ENCODE peak calls at places on chromosomes 2 and 18, in four cellular contexts. H, W, S and D are unnamed samples.
A peak's percentile ranks its signal among the peaks of the same experiment; 100 is the strongest.

GRCh38 chr18:8536922-8537321 is 72.3 kb upstream of the RAB12 start:
- DNase-seq in H (no peak), W (no peak), S (no peak), D (no peak)

GRCh38 chr2:205868773-205869333 is 186.6 kb downstream of the NRP2 start:
- DNase-seq in H (no peak), W (no peak), S (no peak), D (no peak)

GRCh38 chr18:4734903-4735302 is 279.8 kb upstream of the DLGAP1 start:
- DNase-seq in H (no peak), W (no peak), S (no peak), D (no peak)

GRCh38 chr2:159617651-159618050 is 1.3 kb upstream of the BAZ2B start:
- DNase-seq in H (no peak), W (no peak), S (peak; percentile 29), D (no peak)

GRCh38 chr2:80852808-80853139 is 548.2 kb upstream of the LRRTM1 start:
- DNase-seq in H (no peak), W (peak; percentile 33), S (no peak), D (peak; percentile 35)

GRCh38 chr2:16700566-16701259 is 35.1 kb upstream of the CYRIA start:
- DNase-seq in H (no peak), W (no peak), S (no peak), D (no peak)

GRCh38 chr2:28713582-28714292 is 37.9 kb upstream of the PPP1CB start:
- DNase-seq in H (no peak), W (no peak), S (no peak), D (no peak)

GRCh38 chr2:65062843-65063242 is 6.6 kb downstream of the CEP68 start:
- DNase-seq in H (no peak), W (no peak), S (no peak), D (no peak)

GRCh38 chr2:186737737-186738508 is 44.1 kb downstream of the FAM171B start:
- DNase-seq in H (no peak), W (no peak), S (no peak), D (no peak)

GRCh38 chr2:42309366-42309765 is 51.7 kb downstream of the COX7A2L start:
- DNase-seq in H (no peak), W (no peak), S (no peak), D (no peak)

GRCh38 chr2:3127279-3127690 is 250.3 kb downstream of the EIPR1 start:
- DNase-seq in H (no peak), W (no peak), S (peak; percentile 61), D (no peak)

GRCh38 chr18:7946724-7947377 is 379.7 kb downstream of the PTPRM start:
- DNase-seq in H (no peak), W (no peak), S (peak; percentile 52), D (peak; percentile 15)

GRCh38 chr2:120447122-120447785 is 101.3 kb downstream of the INHBB start:
- DNase-seq in H (no peak), W (no peak), S (no peak), D (no peak)

GRCh38 chr18:55546873-55547704 is 40.9 kb downstream of the TCF4 start:
- DNase-seq in H (no peak), W (no peak), S (peak; percentile 86), D (no peak)

GRCh38 chr2:200619275-200619674 is 33.5 kb downstream of the AOX1 start:
- DNase-seq in H (no peak), W (no peak), S (no peak), D (no peak)

GRCh38 chr2:19038096-19039015 is 320.1 kb downstream of the OSR1 start:
- DNase-seq in H (no peak), W (no peak), S (no peak), D (no peak)

GRCh38 chr2:47558116-47559078 is 155.4 kb downstream of the MSH2 start:
- DNase-seq in H (no peak), W (no peak), S (no peak), D (no peak)

GRCh38 chr2:128198666-128199065 is 107.7 kb downstream of the UGGT1 start:
- DNase-seq in H (no peak), W (no peak), S (no peak), D (no peak)

GRCh38 chr2:137947714-137948336 is 16.4 kb upstream of the HNMT start:
- DNase-seq in H (peak; percentile 29), W (peak; percentile 67), S (peak; percentile 54), D (no peak)

GRCh38 chr2:113080134-113080533 is 12.4 kb downstream of the IL1F10 start:
- DNase-seq in H (peak; percentile 47), W (peak; percentile 75), S (no peak), D (no peak)

GRCh38 chr2:98327776-98328175 is 18.5 kb upstream of the CNGA3 start:
- DNase-seq in H (no peak), W (no peak), S (no peak), D (no peak)

GRCh38 chr2:187549951-187550555 is 4.2 kb downstream of the TFPI start:
- DNase-seq in H (no peak), W (no peak), S (no peak), D (no peak)

GRCh38 chr2:97711394-97711711 is 2.0 kb upstream of the ZAP70 start:
- DNase-seq in H (no peak), W (no peak), S (no peak), D (no peak)

GRCh38 chr2:174013310-174013751 is 48.2 kb upstream of the SP3 start:
- DNase-seq in H (no peak), W (peak; percentile 36), S (no peak), D (no peak)

GRCh38 chr2:103785432-103785831 is 1023.6 kb downstream of the TMEM182 start:
- DNase-seq in H (no peak), W (peak; percentile 12), S (no peak), D (no peak)

GRCh38 chr2:43363086-43363485 is 136.7 kb upstream of the ZFP36L2 start:
- DNase-seq in H (no peak), W (no peak), S (no peak), D (no peak)

GRCh38 chr18:77111449-77112160 is 21.0 kb downstream of the MBP start:
- DNase-seq in H (no peak), W (no peak), S (no peak), D (no peak)

GRCh38 chr2:216216951-216217903 is 108.1 kb downstream of the XRCC5 start:
- DNase-seq in H (no peak), W (no peak), S (peak; percentile 45), D (no peak)

GRCh38 chr18:39635966-39636365 is 2070.4 kb upstream of the CELF4 start:
- DNase-seq in H (no peak), W (no peak), S (no peak), D (no peak)

GRCh38 chr2:86295071-86295470 is 42.4 kb downstream of the REEP1 start:
- DNase-seq in H (no peak), W (no peak), S (no peak), D (no peak)

GRCh38 chr2:62270728-62271127 is 74.8 kb downstream of the B3GNT2 start:
- DNase-seq in H (no peak), W (no peak), S (peak; percentile 29), D (no peak)